ENCODE peak calls at places on chromosomes 12 and 14, in four cellular contexts. N is stimulated activated CD4-positive, alpha-beta T cell treated with anti-CD3 and anti-CD28 coated beads, TNF-alpha, amount 100 ng/mL, for 48 hours; L is NCI-H1436; P is NCI-H2107. J is an unnamed sample.

GRCh38 chr14:49033131-49033530 is 553.0 kb downstream of the RPS29 start:
- DNase-seq in N (no peak), L (no peak), P (no peak), J (no peak)

GRCh38 chr12:12745576-12746211 is 28.5 kb downstream of the CDKN1B start:
- DNase-seq in N (no peak), P (no peak), L (no peak), J (no peak)

GRCh38 chr14:20970983-20971704 is 15.9 kb downstream of the RNASE2 start:
- DNase-seq in N (peak), P (peak), L (peak), J (peak)

GRCh38 chr12:120642086-120642485 is 1.7 kb downstream of the CABP1 start:
- DNase-seq in P (no peak), N (no peak), L (no peak), J (no peak)

GRCh38 chr14:22332671-22333407 is 256.2 kb downstream of the DAD1 start:
- DNase-seq in N (no peak), L (no peak), P (no peak), J (no peak)

GRCh38 chr12:13566286-13566685 is 369.8 kb downstream of the EMP1 start:
- DNase-seq in N (no peak), P (no peak), L (no peak), J (no peak)

GRCh38 chr14:102362084-102362483 is 606 bp downstream of the CINP start:
- DNase-seq in L (no peak), P (no peak), N (peak), J (peak)

GRCh38 chr12:16266085-16266484 is 11.4 kb downstream of the SLC15A5 start:
- DNase-seq in L (no peak), N (no peak), P (no peak), J (no peak)

GRCh38 chr12:10559241-10559640 is 53.6 kb downstream of the EIF2S3B start:
- DNase-seq in L (no peak), P (no peak), N (no peak), J (peak)

GRCh38 chr12:70842942-70843341 is 77.6 kb downstream of the PTPRR start:
- DNase-seq in N (no peak), L (no peak), P (no peak), J (no peak)

GRCh38 chr12:48197967-48198618 is 5.0 kb downstream of the OR10AD1 start:
- DNase-seq in P (peak), L (peak), N (peak), J (peak)